ENCODE peak calls at places on chromosomes 7 and 10, in eight cellular contexts. One of them, this sample, is unnamed.

GRCh38 chr10:112202561-112203241 is 19.1 kb upstream of the GPAM start:
- DNase-seq in PC-3: peak; percentile 65
- DNase-seq in HCT116: peak; percentile 40
- DNase-seq in GM23248: peak; percentile 95
- DNase-seq in PC-9: no peak
- DNase-seq in MM.1S: no peak
- DNase-seq in hepatocyte: no peak
- DNase-seq in SK-N-SH: no peak
- DNase-seq in this sample: no peak

GRCh38 chr7:149569025-149569725 is 71.6 kb upstream of the ZNF746 start:
- DNase-seq in PC-9: no peak
- DNase-seq in GM23248: no peak
- DNase-seq in HCT116: no peak
- DNase-seq in MM.1S: no peak
- DNase-seq in PC-3: no peak
- DNase-seq in SK-N-SH: no peak
- DNase-seq in hepatocyte: peak; percentile 74
- DNase-seq in this sample: peak; percentile 7

GRCh38 chr7:112398534-112398933 is 51.7 kb upstream of the IFRD1 start:
- DNase-seq in PC-9: no peak
- DNase-seq in PC-3: no peak
- DNase-seq in hepatocyte: no peak
- DNase-seq in GM23248: no peak
- DNase-seq in HCT116: no peak
- DNase-seq in MM.1S: no peak
- DNase-seq in SK-N-SH: no peak
- DNase-seq in this sample: no peak

GRCh38 chr7:71566991-71567390 is 435.0 kb downstream of the GALNT17 start:
- DNase-seq in SK-N-SH: no peak
- DNase-seq in hepatocyte: no peak
- DNase-seq in GM23248: no peak
- DNase-seq in MM.1S: no peak
- DNase-seq in PC-3: no peak
- DNase-seq in PC-9: no peak
- DNase-seq in HCT116: no peak
- DNase-seq in this sample: no peak

GRCh38 chr7:130361681-130362080 is 17.1 kb downstream of the CPA5 start:
- DNase-seq in GM23248: no peak
- DNase-seq in HCT116: no peak
- DNase-seq in PC-3: no peak
- DNase-seq in MM.1S: no peak
- DNase-seq in PC-9: no peak
- DNase-seq in hepatocyte: no peak
- DNase-seq in SK-N-SH: no peak
- DNase-seq in this sample: no peak

GRCh38 chr7:107924841-107925490 is 34.0 kb downstream of the DLD start:
- DNase-seq in SK-N-SH: no peak
- DNase-seq in hepatocyte: no peak
- DNase-seq in PC-9: no peak
- DNase-seq in PC-3: no peak
- DNase-seq in GM23248: no peak
- DNase-seq in MM.1S: peak; percentile 46
- DNase-seq in HCT116: no peak
- DNase-seq in this sample: no peak

GRCh38 chr7:78370931-78371330 is 572.4 kb downstream of the PHTF2 start:
- DNase-seq in PC-3: no peak
- DNase-seq in PC-9: no peak
- DNase-seq in HCT116: no peak
- DNase-seq in GM23248: no peak
- DNase-seq in SK-N-SH: no peak
- DNase-seq in MM.1S: no peak
- DNase-seq in hepatocyte: no peak
- DNase-seq in this sample: no peak

GRCh38 chr7:28395806-28396205 is 16.5 kb upstream of the CREB5 start:
- DNase-seq in GM23248: peak; percentile 31
- DNase-seq in MM.1S: no peak
- DNase-seq in PC-3: no peak
- DNase-seq in hepatocyte: no peak
- DNase-seq in HCT116: no peak
- DNase-seq in SK-N-SH: no peak
- DNase-seq in PC-9: no peak
- DNase-seq in this sample: no peak

GRCh38 chr10:125043824-125044658 is 102.1 kb downstream of the ZRANB1 start:
- DNase-seq in PC-3: no peak
- DNase-seq in hepatocyte: no peak
- DNase-seq in MM.1S: no peak
- DNase-seq in HCT116: no peak
- DNase-seq in PC-9: no peak
- DNase-seq in GM23248: peak; percentile 61
- DNase-seq in SK-N-SH: no peak
- DNase-seq in this sample: no peak

GRCh38 chr10:120387326-120387725 is 69.7 kb upstream of the PLPP4 start:
- DNase-seq in GM23248: peak; percentile 76
- DNase-seq in PC-3: peak; percentile 51
- DNase-seq in SK-N-SH: no peak
- DNase-seq in PC-9: no peak
- DNase-seq in MM.1S: no peak
- DNase-seq in hepatocyte: no peak
- DNase-seq in HCT116: no peak
- DNase-seq in this sample: no peak

GRCh38 chr10:97327348-97328294 is 6.9 kb downstream of the FRAT2 start:
- DNase-seq in MM.1S: no peak
- DNase-seq in hepatocyte: peak; percentile 37
- DNase-seq in SK-N-SH: no peak
- DNase-seq in HCT116: no peak
- DNase-seq in PC-3: peak; percentile 66
- DNase-seq in PC-9: no peak
- DNase-seq in GM23248: no peak
- DNase-seq in this sample: no peak

GRCh38 chr7:155497149-155497901 is 39.4 kb downstream of the EN2 start:
- DNase-seq in hepatocyte: peak; percentile 49
- DNase-seq in PC-3: no peak
- DNase-seq in SK-N-SH: no peak
- DNase-seq in MM.1S: no peak
- DNase-seq in PC-9: no peak
- DNase-seq in GM23248: no peak
- DNase-seq in HCT116: no peak
- DNase-seq in this sample: no peak

GRCh38 chr10:71517310-71518159 is 120.8 kb downstream of the CDH23 start:
- DNase-seq in hepatocyte: no peak
- DNase-seq in GM23248: no peak
- DNase-seq in PC-9: no peak
- DNase-seq in MM.1S: no peak
- DNase-seq in HCT116: no peak
- DNase-seq in SK-N-SH: peak; percentile 55
- DNase-seq in PC-3: no peak
- DNase-seq in this sample: no peak
- H2AFZ ChIP-seq in hepatocyte: no peak overlapping the region
- H2AFZ ChIP-seq in GM23248: no peak overlapping the region
- H2AFZ ChIP-seq in PC-9: no peak overlapping the region
- H2AFZ ChIP-seq in MM.1S: no peak overlapping the region
- H2AFZ ChIP-seq in HCT116: no peak overlapping the region
- H2AFZ ChIP-seq in SK-N-SH: no peak overlapping the region
- H2AFZ ChIP-seq in PC-3: no peak overlapping the region
- H2AFZ ChIP-seq in this sample: peak overlapping the region; percentile 83

DNA sequence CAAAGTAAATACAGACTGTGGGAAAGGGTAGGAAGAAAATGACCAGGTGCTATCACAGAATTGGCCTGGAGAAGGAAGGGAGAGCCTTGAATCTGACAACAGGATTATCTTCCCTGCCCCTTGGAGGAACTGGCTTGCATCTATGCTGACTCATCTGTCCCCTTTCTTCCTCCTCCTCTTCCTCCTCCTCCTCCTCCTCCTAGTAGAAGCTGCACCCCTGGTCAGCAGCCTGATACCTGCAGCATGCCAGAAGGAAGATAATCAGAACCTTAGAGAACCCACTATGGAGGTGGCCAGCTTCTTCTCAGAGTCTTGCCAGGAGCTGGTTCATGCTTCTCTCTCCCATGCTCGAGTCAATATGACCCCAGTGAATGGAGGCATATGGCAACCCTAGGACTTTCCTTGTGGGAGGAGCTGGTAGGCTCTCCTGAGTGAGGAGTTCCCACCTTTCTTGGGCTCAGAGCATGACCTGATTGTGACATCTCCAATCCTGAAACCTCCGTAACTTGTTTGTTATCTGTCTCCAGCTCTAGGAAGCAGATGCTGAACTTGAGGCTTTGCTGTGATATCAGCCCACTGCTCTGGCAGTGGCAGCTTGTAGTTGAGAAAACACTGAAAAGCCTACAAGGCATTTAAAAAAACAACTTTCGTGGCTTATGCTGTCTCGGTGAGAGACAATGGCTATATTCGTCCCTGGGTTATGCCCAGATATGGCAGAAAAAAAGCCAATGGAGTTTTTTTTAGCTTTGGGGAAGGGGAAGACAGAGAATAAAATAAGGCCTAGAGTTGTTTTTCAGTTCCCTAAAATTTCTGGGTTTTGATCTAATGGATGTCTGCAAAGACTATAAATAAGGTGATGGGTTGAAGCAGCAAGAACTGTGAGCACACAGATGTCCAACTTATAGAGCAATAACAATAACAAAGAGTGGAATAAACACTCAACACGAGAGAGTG is 60.6 kb downstream of the CDHR3 start:
- DNase-seq in PC-3: no peak
- DNase-seq in HCT116: no peak
- DNase-seq in GM23248: no peak
- DNase-seq in SK-N-SH: no peak
- DNase-seq in MM.1S: no peak
- DNase-seq in hepatocyte: no peak
- DNase-seq in PC-9: no peak
- DNase-seq in this sample: no peak
- H3K4me2 ChIP-seq in PC-3: no peak overlapping the region
- H3K4me2 ChIP-seq in HCT116: no peak overlapping the region
- H3K4me2 ChIP-seq in GM23248: no peak overlapping the region
- H3K4me2 ChIP-seq in SK-N-SH: no peak overlapping the region
- H3K4me2 ChIP-seq in MM.1S: peak overlapping the region; percentile 21
- H3K4me2 ChIP-seq in hepatocyte: no peak overlapping the region
- H3K4me2 ChIP-seq in PC-9: no peak overlapping the region
- H3K4me2 ChIP-seq in this sample: no peak overlapping the region

GRCh38 chr10:34150103-34150502 is 665.0 kb downstream of the PARD3 start:
- DNase-seq in SK-N-SH: no peak
- DNase-seq in PC-9: no peak
- DNase-seq in hepatocyte: no peak
- DNase-seq in MM.1S: no peak
- DNase-seq in GM23248: no peak
- DNase-seq in HCT116: no peak
- DNase-seq in PC-3: no peak
- DNase-seq in this sample: no peak

GRCh38 chr10:34157501-34157900 is 657.6 kb downstream of the PARD3 start:
- DNase-seq in hepatocyte: no peak
- DNase-seq in PC-3: peak; percentile 82
- DNase-seq in GM23248: peak; percentile 70
- DNase-seq in PC-9: no peak
- DNase-seq in HCT116: no peak
- DNase-seq in SK-N-SH: no peak
- DNase-seq in MM.1S: no peak
- DNase-seq in this sample: no peak

GRCh38 chr10:34152434-34152833 is 662.7 kb downstream of the PARD3 start:
- DNase-seq in hepatocyte: no peak
- DNase-seq in SK-N-SH: no peak
- DNase-seq in GM23248: no peak
- DNase-seq in PC-3: no peak
- DNase-seq in MM.1S: no peak
- DNase-seq in HCT116: no peak
- DNase-seq in PC-9: no peak
- DNase-seq in this sample: no peak

GRCh38 chr10:34156781-34157425 is 658.2 kb downstream of the PARD3 start:
- DNase-seq in MM.1S: no peak
- DNase-seq in PC-9: no peak
- DNase-seq in PC-3: peak; percentile 95
- DNase-seq in HCT116: no peak
- DNase-seq in hepatocyte: peak; percentile 9
- DNase-seq in GM23248: peak; percentile 79
- DNase-seq in SK-N-SH: no peak
- DNase-seq in this sample: no peak

GRCh38 chr10:34154371-34154770 is 660.7 kb downstream of the PARD3 start:
- DNase-seq in HCT116: no peak
- DNase-seq in PC-3: no peak
- DNase-seq in PC-9: no peak
- DNase-seq in SK-N-SH: no peak
- DNase-seq in GM23248: no peak
- DNase-seq in MM.1S: no peak
- DNase-seq in hepatocyte: no peak
- DNase-seq in this sample: no peak
- H3K9me2 ChIP-seq in HCT116: no peaks in the 10 kb centered on the region
- H3K9me2 ChIP-seq in PC-3: peaks cover 3% of the 10 kb centered on the region
- H3K9me2 ChIP-seq in PC-9: no peaks in the 10 kb centered on the region
- H3K9me2 ChIP-seq in SK-N-SH: no peaks in the 10 kb centered on the region
- H3K9me2 ChIP-seq in GM23248: no peaks in the 10 kb centered on the region
- H3K9me2 ChIP-seq in MM.1S: no peaks in the 10 kb centered on the region
- H3K9me2 ChIP-seq in hepatocyte: no peaks in the 10 kb centered on the region
- H3K9me2 ChIP-seq in this sample: peaks cover 10% of the 10 kb centered on the region

GRCh38 chr7:7970113-7970619 is 1.6 kb downstream of the GLCCI1 start:
- DNase-seq in PC-9: no peak
- DNase-seq in GM23248: peak; percentile 22
- DNase-seq in MM.1S: no peak
- DNase-seq in PC-3: no peak
- DNase-seq in SK-N-SH: peak; percentile 55
- DNase-seq in hepatocyte: peak; percentile 36
- DNase-seq in HCT116: no peak
- DNase-seq in this sample: peak; percentile 30

GRCh38 chr7:7968544-7969305 is at the start of gene GLCCI1:
- DNase-seq in PC-9: peak; percentile 99
- DNase-seq in PC-3: peak; percentile 96
- DNase-seq in GM23248: peak; percentile 97
- DNase-seq in hepatocyte: peak; percentile 97
- DNase-seq in SK-N-SH: peak; percentile 96
- DNase-seq in HCT116: peak; percentile 92
- DNase-seq in MM.1S: peak; percentile 99
- DNase-seq in this sample: peak; percentile 98

GRCh38 chr7:7967909-7968543 is 570 bp upstream of the GLCCI1 start:
- DNase-seq in MM.1S: no peak
- DNase-seq in PC-3: no peak
- DNase-seq in SK-N-SH: no peak
- DNase-seq in hepatocyte: no peak
- DNase-seq in PC-9: no peak
- DNase-seq in GM23248: peak; percentile 38
- DNase-seq in HCT116: no peak
- DNase-seq in this sample: peak; percentile 20

GRCh38 chr7:7970620-7971307 is 2.2 kb downstream of the GLCCI1 start:
- DNase-seq in hepatocyte: no peak
- DNase-seq in PC-3: peak; percentile 48
- DNase-seq in HCT116: no peak
- DNase-seq in SK-N-SH: peak; percentile 46
- DNase-seq in GM23248: peak; percentile 28
- DNase-seq in MM.1S: peak; percentile 28
- DNase-seq in PC-9: no peak
- DNase-seq in this sample: no peak

GRCh38 chr7:7969306-7970112 is 913 bp downstream of the GLCCI1 start:
- DNase-seq in GM23248: peak; percentile 63
- DNase-seq in HCT116: no peak
- DNase-seq in PC-3: peak; percentile 33
- DNase-seq in MM.1S: peak; percentile 67
- DNase-seq in PC-9: peak; percentile 42
- DNase-seq in SK-N-SH: no peak
- DNase-seq in hepatocyte: peak; percentile 62
- DNase-seq in this sample: peak; percentile 54
- H2AFZ ChIP-seq in GM23248: peak overlapping the region; percentile 98
- H2AFZ ChIP-seq in HCT116: no peak overlapping the region
- H2AFZ ChIP-seq in PC-3: peak overlapping the region; percentile 75
- H2AFZ ChIP-seq in MM.1S: peak overlapping the region; percentile 40
- H2AFZ ChIP-seq in PC-9: peak overlapping the region; percentile 92
- H2AFZ ChIP-seq in SK-N-SH: peak overlapping the region; percentile 66
- H2AFZ ChIP-seq in hepatocyte: peak overlapping the region; percentile 83
- H2AFZ ChIP-seq in this sample: peak overlapping the region; percentile 91

GRCh38 chr7:93145324-93145723 is 2.9 kb downstream of the SAMD9L start:
- DNase-seq in SK-N-SH: no peak
- DNase-seq in hepatocyte: no peak
- DNase-seq in HCT116: no peak
- DNase-seq in MM.1S: no peak
- DNase-seq in PC-3: no peak
- DNase-seq in PC-9: no peak
- DNase-seq in GM23248: no peak
- DNase-seq in this sample: no peak
- H3K4me2 ChIP-seq in SK-N-SH: no peak overlapping the region
- H3K4me2 ChIP-seq in hepatocyte: no peak overlapping the region
- H3K4me2 ChIP-seq in HCT116: no peak overlapping the region
- H3K4me2 ChIP-seq in MM.1S: no peak overlapping the region
- H3K4me2 ChIP-seq in PC-3: no peak overlapping the region
- H3K4me2 ChIP-seq in PC-9: no peak overlapping the region
- H3K4me2 ChIP-seq in GM23248: no peak overlapping the region
- H3K4me2 ChIP-seq in this sample: no peak overlapping the region

This sample was measured in GM23338.